ENCODE peak calls at places on chromosomes 5 and 9, in six cellular contexts. One of them, this sample, is unnamed.
A peak's percentile ranks its signal among the peaks of the same experiment; 100 is the strongest.

GRCh38 chr5:113345261-113345940 is 89.4 kb downstream of the TSSK1B start:
- DNase-seq in stimulated activated CD8-positive, alpha-beta memory T cell treated with anti-CD3 and anti-CD28 coated beads, Interleukin-2, amount 100 ng/mL, for 48 hours: no peak
- DNase-seq in activated CD4-positive, alpha-beta T cell treated with anti-CD3 and anti-CD28 coated beads, Interleukin-2, amount 50 U/mL, for 48 hours: no peak
- DNase-seq in HEK293T: no peak
- DNase-seq in NCI-H774: no peak
- DNase-seq in NCI-H1930: no peak
- DNase-seq in this sample: no peak

GRCh38 chr5:130994496-130995253 is 170.4 kb downstream of the HINT1 start:
- DNase-seq in NCI-H774: no peak
- DNase-seq in NCI-H1930: no peak
- DNase-seq in HEK293T: no peak
- DNase-seq in activated CD4-positive, alpha-beta T cell treated with anti-CD3 and anti-CD28 coated beads, Interleukin-2, amount 50 U/mL, for 48 hours: no peak
- DNase-seq in stimulated activated CD8-positive, alpha-beta memory T cell treated with anti-CD3 and anti-CD28 coated beads, Interleukin-2, amount 100 ng/mL, for 48 hours: no peak
- DNase-seq in this sample: no peak

GRCh38 chr9:76369583-76369982 is 24.6 kb downstream of the RFK start:
- DNase-seq in NCI-H1930: peak; percentile 72
- DNase-seq in NCI-H774: peak; percentile 43
- DNase-seq in HEK293T: peak; percentile 21
- DNase-seq in stimulated activated CD8-positive, alpha-beta memory T cell treated with anti-CD3 and anti-CD28 coated beads, Interleukin-2, amount 100 ng/mL, for 48 hours: no peak
- DNase-seq in activated CD4-positive, alpha-beta T cell treated with anti-CD3 and anti-CD28 coated beads, Interleukin-2, amount 50 U/mL, for 48 hours: no peak
- DNase-seq in this sample: no peak

GRCh38 chr5:76547891-76548524 is 75.2 kb downstream of the F2RL2 start:
- DNase-seq in activated CD4-positive, alpha-beta T cell treated with anti-CD3 and anti-CD28 coated beads, Interleukin-2, amount 50 U/mL, for 48 hours: no peak
- DNase-seq in stimulated activated CD8-positive, alpha-beta memory T cell treated with anti-CD3 and anti-CD28 coated beads, Interleukin-2, amount 100 ng/mL, for 48 hours: no peak
- DNase-seq in NCI-H1930: no peak
- DNase-seq in NCI-H774: no peak
- DNase-seq in HEK293T: no peak
- DNase-seq in this sample: no peak

GRCh38 chr9:87545858-87546257 is 48.2 kb downstream of the DAPK1 start:
- DNase-seq in stimulated activated CD8-positive, alpha-beta memory T cell treated with anti-CD3 and anti-CD28 coated beads, Interleukin-2, amount 100 ng/mL, for 48 hours: no peak
- DNase-seq in activated CD4-positive, alpha-beta T cell treated with anti-CD3 and anti-CD28 coated beads, Interleukin-2, amount 50 U/mL, for 48 hours: no peak
- DNase-seq in NCI-H1930: no peak
- DNase-seq in HEK293T: no peak
- DNase-seq in NCI-H774: no peak
- DNase-seq in this sample: no peak

GRCh38 chr5:36450229-36451024 is 148.7 kb upstream of the RANBP3L start:
- DNase-seq in activated CD4-positive, alpha-beta T cell treated with anti-CD3 and anti-CD28 coated beads, Interleukin-2, amount 50 U/mL, for 48 hours: no peak
- DNase-seq in NCI-H774: no peak
- DNase-seq in HEK293T: no peak
- DNase-seq in NCI-H1930: no peak
- DNase-seq in stimulated activated CD8-positive, alpha-beta memory T cell treated with anti-CD3 and anti-CD28 coated beads, Interleukin-2, amount 100 ng/mL, for 48 hours: no peak
- DNase-seq in this sample: no peak

GRCh38 chr5:150516011-150516410 is 8.1 kb downstream of the NDST1 start:
- DNase-seq in HEK293T: no peak
- DNase-seq in stimulated activated CD8-positive, alpha-beta memory T cell treated with anti-CD3 and anti-CD28 coated beads, Interleukin-2, amount 100 ng/mL, for 48 hours: no peak
- DNase-seq in activated CD4-positive, alpha-beta T cell treated with anti-CD3 and anti-CD28 coated beads, Interleukin-2, amount 50 U/mL, for 48 hours: no peak
- DNase-seq in NCI-H774: no peak
- DNase-seq in NCI-H1930: no peak
- DNase-seq in this sample: no peak

GRCh38 chr9:121860744-121861143 is 209.3 kb downstream of the DAB2IP start:
- DNase-seq in activated CD4-positive, alpha-beta T cell treated with anti-CD3 and anti-CD28 coated beads, Interleukin-2, amount 50 U/mL, for 48 hours: no peak
- DNase-seq in NCI-H1930: no peak
- DNase-seq in stimulated activated CD8-positive, alpha-beta memory T cell treated with anti-CD3 and anti-CD28 coated beads, Interleukin-2, amount 100 ng/mL, for 48 hours: no peak
- DNase-seq in HEK293T: no peak
- DNase-seq in NCI-H774: no peak
- DNase-seq in this sample: no peak

GRCh38 chr9:70130266-70130665 is 86.6 kb downstream of the MAMDC2 start:
- DNase-seq in stimulated activated CD8-positive, alpha-beta memory T cell treated with anti-CD3 and anti-CD28 coated beads, Interleukin-2, amount 100 ng/mL, for 48 hours: no peak
- DNase-seq in activated CD4-positive, alpha-beta T cell treated with anti-CD3 and anti-CD28 coated beads, Interleukin-2, amount 50 U/mL, for 48 hours: no peak
- DNase-seq in NCI-H1930: no peak
- DNase-seq in HEK293T: no peak
- DNase-seq in NCI-H774: no peak
- DNase-seq in this sample: no peak

GRCh38 chr5:103862398-103862797 is 299.8 kb upstream of the NUDT12 start:
- DNase-seq in activated CD4-positive, alpha-beta T cell treated with anti-CD3 and anti-CD28 coated beads, Interleukin-2, amount 50 U/mL, for 48 hours: no peak
- DNase-seq in NCI-H774: no peak
- DNase-seq in NCI-H1930: no peak
- DNase-seq in HEK293T: no peak
- DNase-seq in stimulated activated CD8-positive, alpha-beta memory T cell treated with anti-CD3 and anti-CD28 coated beads, Interleukin-2, amount 100 ng/mL, for 48 hours: no peak
- DNase-seq in this sample: no peak

GRCh38 chr9:19619221-19619620 is 169.6 kb downstream of the SLC24A2 start:
- DNase-seq in activated CD4-positive, alpha-beta T cell treated with anti-CD3 and anti-CD28 coated beads, Interleukin-2, amount 50 U/mL, for 48 hours: no peak
- DNase-seq in NCI-H774: no peak
- DNase-seq in HEK293T: no peak
- DNase-seq in stimulated activated CD8-positive, alpha-beta memory T cell treated with anti-CD3 and anti-CD28 coated beads, Interleukin-2, amount 100 ng/mL, for 48 hours: no peak
- DNase-seq in NCI-H1930: no peak
- DNase-seq in this sample: no peak

GRCh38 chr5:75656311-75657003 is 45.2 kb downstream of the ANKDD1B start:
- DNase-seq in NCI-H774: peak; percentile 16
- DNase-seq in HEK293T: peak; percentile 26
- DNase-seq in NCI-H1930: no peak
- DNase-seq in stimulated activated CD8-positive, alpha-beta memory T cell treated with anti-CD3 and anti-CD28 coated beads, Interleukin-2, amount 100 ng/mL, for 48 hours: no peak
- DNase-seq in activated CD4-positive, alpha-beta T cell treated with anti-CD3 and anti-CD28 coated beads, Interleukin-2, amount 50 U/mL, for 48 hours: no peak
- DNase-seq in this sample: no peak

GRCh38 chr5:91499943-91500531 is 116.9 kb upstream of the ARRDC3 start:
- DNase-seq in NCI-H1930: no peak
- DNase-seq in NCI-H774: peak; percentile 58
- DNase-seq in stimulated activated CD8-positive, alpha-beta memory T cell treated with anti-CD3 and anti-CD28 coated beads, Interleukin-2, amount 100 ng/mL, for 48 hours: no peak
- DNase-seq in HEK293T: peak; percentile 44
- DNase-seq in activated CD4-positive, alpha-beta T cell treated with anti-CD3 and anti-CD28 coated beads, Interleukin-2, amount 50 U/mL, for 48 hours: no peak
- DNase-seq in this sample: no peak

GRCh38 chr5:142472306-142472951 is 147.6 kb upstream of the SPRY4 start:
- DNase-seq in NCI-H774: no peak
- DNase-seq in activated CD4-positive, alpha-beta T cell treated with anti-CD3 and anti-CD28 coated beads, Interleukin-2, amount 50 U/mL, for 48 hours: peak; percentile 47
- DNase-seq in stimulated activated CD8-positive, alpha-beta memory T cell treated with anti-CD3 and anti-CD28 coated beads, Interleukin-2, amount 100 ng/mL, for 48 hours: peak; percentile 23
- DNase-seq in HEK293T: no peak
- DNase-seq in NCI-H1930: no peak
- DNase-seq in this sample: no peak

GRCh38 chr9:110579763-110580255 is 268 bp upstream of the SVEP1 start:
- DNase-seq in NCI-H774: no peak
- DNase-seq in HEK293T: peak; percentile 26
- DNase-seq in stimulated activated CD8-positive, alpha-beta memory T cell treated with anti-CD3 and anti-CD28 coated beads, Interleukin-2, amount 100 ng/mL, for 48 hours: no peak
- DNase-seq in NCI-H1930: no peak
- DNase-seq in activated CD4-positive, alpha-beta T cell treated with anti-CD3 and anti-CD28 coated beads, Interleukin-2, amount 50 U/mL, for 48 hours: no peak
- DNase-seq in this sample: no peak

GRCh38 chr9:105007143-105007542 is 79.2 kb upstream of the ABCA1 start:
- DNase-seq in activated CD4-positive, alpha-beta T cell treated with anti-CD3 and anti-CD28 coated beads, Interleukin-2, amount 50 U/mL, for 48 hours: no peak
- DNase-seq in NCI-H1930: no peak
- DNase-seq in stimulated activated CD8-positive, alpha-beta memory T cell treated with anti-CD3 and anti-CD28 coated beads, Interleukin-2, amount 100 ng/mL, for 48 hours: no peak
- DNase-seq in HEK293T: no peak
- DNase-seq in NCI-H774: no peak
- DNase-seq in this sample: no peak

GRCh38 chr5:67998709-67999251 is 216.8 kb upstream of the PIK3R1 start:
- DNase-seq in NCI-H774: no peak
- DNase-seq in stimulated activated CD8-positive, alpha-beta memory T cell treated with anti-CD3 and anti-CD28 coated beads, Interleukin-2, amount 100 ng/mL, for 48 hours: no peak
- DNase-seq in activated CD4-positive, alpha-beta T cell treated with anti-CD3 and anti-CD28 coated beads, Interleukin-2, amount 50 U/mL, for 48 hours: no peak
- DNase-seq in NCI-H1930: no peak
- DNase-seq in HEK293T: no peak
- DNase-seq in this sample: no peak

GRCh38 chr9:12640021-12640587 is 53.1 kb upstream of the TYRP1 start:
- DNase-seq in NCI-H1930: peak; percentile 53
- DNase-seq in stimulated activated CD8-positive, alpha-beta memory T cell treated with anti-CD3 and anti-CD28 coated beads, Interleukin-2, amount 100 ng/mL, for 48 hours: no peak
- DNase-seq in activated CD4-positive, alpha-beta T cell treated with anti-CD3 and anti-CD28 coated beads, Interleukin-2, amount 50 U/mL, for 48 hours: no peak
- DNase-seq in HEK293T: peak; percentile 8
- DNase-seq in NCI-H774: peak; percentile 47
- DNase-seq in this sample: no peak

GRCh38 chr9:87662808-87663528 is 63.0 kb upstream of the CTSL start:
- DNase-seq in HEK293T: peak; percentile 81
- DNase-seq in NCI-H774: peak; percentile 50
- DNase-seq in NCI-H1930: no peak
- DNase-seq in activated CD4-positive, alpha-beta T cell treated with anti-CD3 and anti-CD28 coated beads, Interleukin-2, amount 50 U/mL, for 48 hours: peak; percentile 82
- DNase-seq in stimulated activated CD8-positive, alpha-beta memory T cell treated with anti-CD3 and anti-CD28 coated beads, Interleukin-2, amount 100 ng/mL, for 48 hours: peak; percentile 69
- DNase-seq in this sample: peak; percentile 90

GRCh38 chr9:124786881-124787573 is 10.1 kb downstream of the OLFML2A start:
- DNase-seq in NCI-H774: no peak
- DNase-seq in stimulated activated CD8-positive, alpha-beta memory T cell treated with anti-CD3 and anti-CD28 coated beads, Interleukin-2, amount 100 ng/mL, for 48 hours: no peak
- DNase-seq in NCI-H1930: no peak
- DNase-seq in activated CD4-positive, alpha-beta T cell treated with anti-CD3 and anti-CD28 coated beads, Interleukin-2, amount 50 U/mL, for 48 hours: no peak
- DNase-seq in HEK293T: no peak
- DNase-seq in this sample: no peak

GRCh38 chr5:39433838-39434237 is 9.1 kb upstream of the DAB2 start:
- DNase-seq in activated CD4-positive, alpha-beta T cell treated with anti-CD3 and anti-CD28 coated beads, Interleukin-2, amount 50 U/mL, for 48 hours: no peak
- DNase-seq in stimulated activated CD8-positive, alpha-beta memory T cell treated with anti-CD3 and anti-CD28 coated beads, Interleukin-2, amount 100 ng/mL, for 48 hours: no peak
- DNase-seq in HEK293T: no peak
- DNase-seq in NCI-H1930: no peak
- DNase-seq in NCI-H774: no peak
- DNase-seq in this sample: no peak

GRCh38 chr5:55316842-55317241 is 9.1 kb downstream of the MTREX start:
- DNase-seq in activated CD4-positive, alpha-beta T cell treated with anti-CD3 and anti-CD28 coated beads, Interleukin-2, amount 50 U/mL, for 48 hours: no peak
- DNase-seq in stimulated activated CD8-positive, alpha-beta memory T cell treated with anti-CD3 and anti-CD28 coated beads, Interleukin-2, amount 100 ng/mL, for 48 hours: no peak
- DNase-seq in NCI-H1930: no peak
- DNase-seq in HEK293T: no peak
- DNase-seq in NCI-H774: no peak
- DNase-seq in this sample: no peak